ENCODE peak calls at places on chromosomes 12 and 14, in eight cellular contexts. One of them, this sample, is unnamed.
A peak's percentile ranks its signal among the peaks of the same experiment; 100 is the strongest.

GRCh38 chr12:57069522-57069921 is 9.1 kb downstream of the NEMP1 start:
- DNase-seq in trophoblast cell: peak; percentile 90
- DNase-seq in PC-3: peak; percentile 80
- DNase-seq in mammary epithelial cell: peak; percentile 63
- DNase-seq in fibroblast of lung: peak; percentile 94
- DNase-seq in CD4-positive, CD25-positive, alpha-beta regulatory T cell: peak; percentile 89
- DNase-seq in Panc1: peak; percentile 75
- DNase-seq in A549: peak; percentile 48
- DNase-seq in this sample: peak; percentile 91

GRCh38 chr14:31884238-31884637 is 192.9 kb upstream of the ARHGAP5 start:
- DNase-seq in trophoblast cell: peak; percentile 80
- DNase-seq in PC-3: no peak
- DNase-seq in mammary epithelial cell: no peak
- DNase-seq in fibroblast of lung: no peak
- DNase-seq in CD4-positive, CD25-positive, alpha-beta regulatory T cell: no peak
- DNase-seq in Panc1: no peak
- DNase-seq in A549: no peak
- DNase-seq in this sample: no peak

GRCh38 chr14:100688051-100688450 is 38.6 kb upstream of the DLK1 start:
- DNase-seq in trophoblast cell: no peak
- DNase-seq in PC-3: no peak
- DNase-seq in mammary epithelial cell: no peak
- DNase-seq in fibroblast of lung: no peak
- DNase-seq in CD4-positive, CD25-positive, alpha-beta regulatory T cell: no peak
- DNase-seq in Panc1: no peak
- DNase-seq in A549: no peak
- DNase-seq in this sample: no peak

GRCh38 chr12:20196767-20197166 is 171.6 kb upstream of the PDE3A start:
- DNase-seq in trophoblast cell: no peak
- DNase-seq in PC-3: no peak
- DNase-seq in mammary epithelial cell: no peak
- DNase-seq in fibroblast of lung: no peak
- DNase-seq in CD4-positive, CD25-positive, alpha-beta regulatory T cell: no peak
- DNase-seq in Panc1: no peak
- DNase-seq in A549: no peak
- DNase-seq in this sample: no peak

GRCh38 chr14:93994919-93995682 is 2.0 kb upstream of the CCDC197 start:
- DNase-seq in trophoblast cell: no peak
- DNase-seq in PC-3: peak; percentile 77
- DNase-seq in mammary epithelial cell: peak; percentile 95
- DNase-seq in fibroblast of lung: peak; percentile 46
- DNase-seq in CD4-positive, CD25-positive, alpha-beta regulatory T cell: peak; percentile 50
- DNase-seq in Panc1: no peak
- DNase-seq in A549: peak; percentile 53
- DNase-seq in this sample: peak; percentile 96

GRCh38 chr12:63949902-63950301 is 105.4 kb downstream of the SRGAP1 start:
- DNase-seq in trophoblast cell: no peak
- DNase-seq in PC-3: no peak
- DNase-seq in mammary epithelial cell: peak; percentile 40
- DNase-seq in fibroblast of lung: peak; percentile 57
- DNase-seq in CD4-positive, CD25-positive, alpha-beta regulatory T cell: no peak
- DNase-seq in Panc1: no peak
- DNase-seq in A549: no peak
- DNase-seq in this sample: no peak

GRCh38 chr14:31970744-31971143 is 106.4 kb upstream of the ARHGAP5 start:
- DNase-seq in trophoblast cell: no peak
- DNase-seq in PC-3: no peak
- DNase-seq in mammary epithelial cell: no peak
- DNase-seq in fibroblast of lung: no peak
- DNase-seq in CD4-positive, CD25-positive, alpha-beta regulatory T cell: no peak
- DNase-seq in Panc1: no peak
- DNase-seq in A549: no peak
- DNase-seq in this sample: no peak

GRCh38 chr14:68806526-68807147 is 13.8 kb upstream of the ZFP36L1 start:
- DNase-seq in trophoblast cell: no peak
- DNase-seq in PC-3: no peak
- DNase-seq in mammary epithelial cell: no peak
- DNase-seq in fibroblast of lung: no peak
- DNase-seq in CD4-positive, CD25-positive, alpha-beta regulatory T cell: no peak
- DNase-seq in Panc1: no peak
- DNase-seq in A549: no peak
- DNase-seq in this sample: peak; percentile 63

GRCh38 chr12:18250313-18250916 is 10.9 kb upstream of the PIK3C2G start:
- DNase-seq in trophoblast cell: peak; percentile 88
- DNase-seq in PC-3: peak; percentile 75
- DNase-seq in mammary epithelial cell: peak; percentile 58
- DNase-seq in fibroblast of lung: peak; percentile 84
- DNase-seq in CD4-positive, CD25-positive, alpha-beta regulatory T cell: peak; percentile 1
- DNase-seq in Panc1: peak; percentile 10
- DNase-seq in A549: peak; percentile 18
- DNase-seq in this sample: no peak

GRCh38 chr14:103483600-103483999 is 39.0 kb downstream of the CKB start:
- DNase-seq in trophoblast cell: peak; percentile 19
- DNase-seq in PC-3: peak; percentile 98
- DNase-seq in mammary epithelial cell: peak; percentile 96
- DNase-seq in fibroblast of lung: peak; percentile 87
- DNase-seq in CD4-positive, CD25-positive, alpha-beta regulatory T cell: no peak
- DNase-seq in Panc1: peak; percentile 30
- DNase-seq in A549: no peak
- DNase-seq in this sample: peak; percentile 27

GRCh38 chr14:92651793-92652382 is 96.5 kb downstream of the LGMN start:
- DNase-seq in trophoblast cell: no peak
- DNase-seq in PC-3: no peak
- DNase-seq in mammary epithelial cell: no peak
- DNase-seq in fibroblast of lung: no peak
- DNase-seq in CD4-positive, CD25-positive, alpha-beta regulatory T cell: peak; percentile 72
- DNase-seq in Panc1: no peak
- DNase-seq in A549: no peak
- DNase-seq in this sample: peak; percentile 80

GRCh38 chr12:57477710-57478681 is 1.7 kb downstream of the ARHGAP9 start:
- DNase-seq in trophoblast cell: peak; percentile 38
- DNase-seq in PC-3: no peak
- DNase-seq in mammary epithelial cell: no peak
- DNase-seq in fibroblast of lung: no peak
- DNase-seq in CD4-positive, CD25-positive, alpha-beta regulatory T cell: peak; percentile 77
- DNase-seq in Panc1: no peak
- DNase-seq in A549: no peak
- DNase-seq in this sample: no peak

GRCh38 chr12:124130717-124131670 is 158.0 kb downstream of the ZNF664 start:
- DNase-seq in trophoblast cell: no peak
- DNase-seq in PC-3: no peak
- DNase-seq in mammary epithelial cell: no peak
- DNase-seq in fibroblast of lung: no peak
- DNase-seq in CD4-positive, CD25-positive, alpha-beta regulatory T cell: no peak
- DNase-seq in Panc1: no peak
- DNase-seq in A549: peak; percentile 23
- DNase-seq in this sample: no peak

GRCh38 chr12:94938583-94938982 is 64.9 kb downstream of the NDUFA12 start:
- DNase-seq in trophoblast cell: no peak
- DNase-seq in PC-3: no peak
- DNase-seq in mammary epithelial cell: no peak
- DNase-seq in fibroblast of lung: no peak
- DNase-seq in CD4-positive, CD25-positive, alpha-beta regulatory T cell: no peak
- DNase-seq in Panc1: no peak
- DNase-seq in A549: no peak
- DNase-seq in this sample: no peak

GRCh38 chr12:94942663-94943062 is 60.8 kb downstream of the NDUFA12 start:
- DNase-seq in trophoblast cell: peak; percentile 87
- DNase-seq in PC-3: no peak
- DNase-seq in mammary epithelial cell: no peak
- DNase-seq in fibroblast of lung: no peak
- DNase-seq in CD4-positive, CD25-positive, alpha-beta regulatory T cell: peak; percentile 42
- DNase-seq in Panc1: no peak
- DNase-seq in A549: no peak
- DNase-seq in this sample: no peak

GRCh38 chr12:94941440-94941862 is 62.0 kb downstream of the NDUFA12 start:
- DNase-seq in trophoblast cell: peak; percentile 78
- DNase-seq in PC-3: peak; percentile 79
- DNase-seq in mammary epithelial cell: peak; percentile 93
- DNase-seq in fibroblast of lung: peak; percentile 82
- DNase-seq in CD4-positive, CD25-positive, alpha-beta regulatory T cell: peak; percentile 75
- DNase-seq in Panc1: no peak
- DNase-seq in A549: no peak
- DNase-seq in this sample: peak; percentile 14

GRCh38 chr12:94940771-94941170 is 62.7 kb downstream of the NDUFA12 start:
- DNase-seq in trophoblast cell: peak; percentile 68
- DNase-seq in PC-3: no peak
- DNase-seq in mammary epithelial cell: no peak
- DNase-seq in fibroblast of lung: no peak
- DNase-seq in CD4-positive, CD25-positive, alpha-beta regulatory T cell: no peak
- DNase-seq in Panc1: no peak
- DNase-seq in A549: no peak
- DNase-seq in this sample: no peak
- H3K9me3 ChIP-seq in trophoblast cell: no peaks in the 10 kb centered on the region
- H3K9me3 ChIP-seq in PC-3: no peaks in the 10 kb centered on the region
- H3K9me3 ChIP-seq in mammary epithelial cell: no peaks in the 10 kb centered on the region
- H3K9me3 ChIP-seq in fibroblast of lung: no peaks in the 10 kb centered on the region
- H3K9me3 ChIP-seq in CD4-positive, CD25-positive, alpha-beta regulatory T cell: no peaks in the 10 kb centered on the region
- H3K9me3 ChIP-seq in Panc1: no peaks in the 10 kb centered on the region
- H3K9me3 ChIP-seq in A549: no peaks in the 10 kb centered on the region
- H3K9me3 ChIP-seq in this sample: no peaks in the 10 kb centered on the region

DNA sequence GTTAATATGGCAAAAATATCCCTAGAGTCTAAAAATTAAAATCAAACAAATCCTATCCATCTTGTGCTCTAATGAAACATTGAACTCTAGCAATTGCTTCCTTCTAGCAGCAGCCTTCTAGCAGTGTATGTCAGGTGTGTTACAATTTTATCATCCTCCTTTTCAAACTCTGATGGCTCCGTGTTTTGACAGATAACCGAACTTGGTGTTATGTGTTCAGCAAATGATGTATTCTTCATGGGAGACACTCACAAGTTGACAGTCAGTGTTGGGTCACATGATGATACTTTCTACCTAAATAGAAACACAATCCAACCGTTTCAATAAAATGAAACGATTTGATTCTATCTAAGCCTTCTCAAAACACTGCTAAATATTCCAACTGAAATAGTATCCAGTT is 525.3 kb upstream of the NOVA1 start:
- DNase-seq in trophoblast cell: no peak
- DNase-seq in PC-3: no peak
- DNase-seq in mammary epithelial cell: no peak
- DNase-seq in fibroblast of lung: no peak
- DNase-seq in CD4-positive, CD25-positive, alpha-beta regulatory T cell: no peak
- DNase-seq in Panc1: no peak
- DNase-seq in A549: no peak
- DNase-seq in this sample: no peak
- H3K9me3 ChIP-seq in trophoblast cell: no peaks in the 10 kb centered on the region
- H3K9me3 ChIP-seq in PC-3: peaks cover 3% of the 10 kb centered on the region
- H3K9me3 ChIP-seq in mammary epithelial cell: peaks cover 34% of the 10 kb centered on the region
- H3K9me3 ChIP-seq in fibroblast of lung: no peaks in the 10 kb centered on the region
- H3K9me3 ChIP-seq in CD4-positive, CD25-positive, alpha-beta regulatory T cell: peaks cover 24% of the 10 kb centered on the region
- H3K9me3 ChIP-seq in Panc1: no peaks in the 10 kb centered on the region
- H3K9me3 ChIP-seq in A549: no peaks in the 10 kb centered on the region
- H3K9me3 ChIP-seq in this sample: no peaks in the 10 kb centered on the region

DNA sequence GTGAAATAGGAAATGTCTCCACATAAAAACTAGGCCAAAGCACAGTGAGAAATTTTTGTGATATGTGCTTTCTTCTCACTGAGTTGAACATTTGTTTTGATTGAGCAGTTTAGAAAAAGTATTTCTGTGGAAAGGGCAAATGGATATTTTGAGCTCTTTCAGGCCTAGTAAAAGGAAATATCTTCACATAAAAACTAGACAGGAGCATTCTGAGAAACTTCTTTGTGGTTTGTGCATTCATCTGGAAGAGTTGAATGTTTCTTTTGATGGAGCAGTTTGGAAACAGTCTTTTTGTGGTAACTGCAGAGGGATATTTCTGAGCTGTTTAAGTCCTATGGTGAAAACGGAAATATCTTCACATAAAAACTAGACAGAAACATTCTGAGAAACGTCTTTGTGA is 582.7 kb upstream of the ALG10B start:
- DNase-seq in trophoblast cell: no peak
- DNase-seq in PC-3: no peak
- DNase-seq in mammary epithelial cell: no peak
- DNase-seq in fibroblast of lung: no peak
- DNase-seq in CD4-positive, CD25-positive, alpha-beta regulatory T cell: no peak
- DNase-seq in Panc1: no peak
- DNase-seq in A549: no peak
- DNase-seq in this sample: no peak
- H3K9me3 ChIP-seq in trophoblast cell: peaks cover 4% of the 10 kb centered on the region
- H3K9me3 ChIP-seq in PC-3: no peaks in the 10 kb centered on the region
- H3K9me3 ChIP-seq in mammary epithelial cell: no peaks in the 10 kb centered on the region
- H3K9me3 ChIP-seq in fibroblast of lung: no peaks in the 10 kb centered on the region
- H3K9me3 ChIP-seq in CD4-positive, CD25-positive, alpha-beta regulatory T cell: peaks cover 12% of the 10 kb centered on the region
- H3K9me3 ChIP-seq in Panc1: no peaks in the 10 kb centered on the region
- H3K9me3 ChIP-seq in A549: no peaks in the 10 kb centered on the region
- H3K9me3 ChIP-seq in this sample: peaks cover 5% of the 10 kb centered on the region

GRCh38 chr14:64464695-64465094 is 604 bp upstream of the AKAP5 start:
- DNase-seq in trophoblast cell: no peak
- DNase-seq in PC-3: peak; percentile 25
- DNase-seq in mammary epithelial cell: no peak
- DNase-seq in fibroblast of lung: no peak
- DNase-seq in CD4-positive, CD25-positive, alpha-beta regulatory T cell: no peak
- DNase-seq in Panc1: no peak
- DNase-seq in A549: no peak
- DNase-seq in this sample: no peak
- H3K9me3 ChIP-seq in trophoblast cell: no peaks in the 10 kb centered on the region
- H3K9me3 ChIP-seq in PC-3: no peaks in the 10 kb centered on the region
- H3K9me3 ChIP-seq in mammary epithelial cell: no peaks in the 10 kb centered on the region
- H3K9me3 ChIP-seq in fibroblast of lung: no peaks in the 10 kb centered on the region
- H3K9me3 ChIP-seq in CD4-positive, CD25-positive, alpha-beta regulatory T cell: no peaks in the 10 kb centered on the region
- H3K9me3 ChIP-seq in Panc1: no peaks in the 10 kb centered on the region
- H3K9me3 ChIP-seq in A549: no peaks in the 10 kb centered on the region
- H3K9me3 ChIP-seq in this sample: no peaks in the 10 kb centered on the region

GRCh38 chr14:25759251-25759650 is 709.3 kb upstream of the STXBP6 start:
- DNase-seq in trophoblast cell: no peak
- DNase-seq in PC-3: no peak
- DNase-seq in mammary epithelial cell: no peak
- DNase-seq in fibroblast of lung: no peak
- DNase-seq in CD4-positive, CD25-positive, alpha-beta regulatory T cell: no peak
- DNase-seq in Panc1: no peak
- DNase-seq in A549: no peak
- DNase-seq in this sample: no peak

GRCh38 chr14:25756880-25757279 is 706.9 kb upstream of the STXBP6 start:
- DNase-seq in trophoblast cell: no peak
- DNase-seq in PC-3: no peak
- DNase-seq in mammary epithelial cell: no peak
- DNase-seq in fibroblast of lung: no peak
- DNase-seq in CD4-positive, CD25-positive, alpha-beta regulatory T cell: no peak
- DNase-seq in Panc1: no peak
- DNase-seq in A549: no peak
- DNase-seq in this sample: no peak

GRCh38 chr14:25753130-25753529 is 703.2 kb upstream of the STXBP6 start:
- DNase-seq in trophoblast cell: no peak
- DNase-seq in PC-3: no peak
- DNase-seq in mammary epithelial cell: no peak
- DNase-seq in fibroblast of lung: no peak
- DNase-seq in CD4-positive, CD25-positive, alpha-beta regulatory T cell: no peak
- DNase-seq in Panc1: no peak
- DNase-seq in A549: no peak
- DNase-seq in this sample: no peak

DNA sequence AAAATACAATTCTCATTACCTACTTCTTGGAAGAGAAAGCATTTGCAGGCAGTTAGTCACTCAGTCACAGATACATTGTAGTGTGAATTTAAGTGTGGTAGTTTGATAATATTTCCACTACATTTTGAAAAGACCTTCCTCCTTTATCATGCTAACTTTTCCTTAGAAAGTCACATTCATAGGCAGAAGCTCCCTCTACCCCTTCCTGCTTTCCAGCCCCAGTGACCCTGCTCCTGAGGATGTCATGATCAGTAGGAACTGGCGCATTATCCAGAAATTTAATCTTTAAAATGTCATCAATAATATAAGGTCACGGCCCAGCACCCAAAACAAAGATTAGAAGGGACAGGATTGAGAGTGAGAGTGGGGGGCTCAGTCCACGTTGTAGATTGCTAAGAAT is 707.4 kb upstream of the STXBP6 start:
- DNase-seq in trophoblast cell: no peak
- DNase-seq in PC-3: no peak
- DNase-seq in mammary epithelial cell: no peak
- DNase-seq in fibroblast of lung: no peak
- DNase-seq in CD4-positive, CD25-positive, alpha-beta regulatory T cell: no peak
- DNase-seq in Panc1: no peak
- DNase-seq in A549: no peak
- DNase-seq in this sample: no peak
- H3K9me3 ChIP-seq in trophoblast cell: no peaks in the 10 kb centered on the region
- H3K9me3 ChIP-seq in PC-3: peaks cover 37% of the 10 kb centered on the region
- H3K9me3 ChIP-seq in mammary epithelial cell: peaks cover 42% of the 10 kb centered on the region
- H3K9me3 ChIP-seq in fibroblast of lung: no peaks in the 10 kb centered on the region
- H3K9me3 ChIP-seq in CD4-positive, CD25-positive, alpha-beta regulatory T cell: peaks cover 5% of the 10 kb centered on the region
- H3K9me3 ChIP-seq in Panc1: no peaks in the 10 kb centered on the region
- H3K9me3 ChIP-seq in A549: no peaks in the 10 kb centered on the region
- H3K9me3 ChIP-seq in this sample: no peaks in the 10 kb centered on the region

This sample was measured in ascending aorta.